ENCODE peak calls at places on chromosomes 6 and 20, in seven cellular contexts. One of them, this sample, is unnamed.

GRCh38 chr20:23127506-23128279 is 41.6 kb upstream of the CD93 start:
- DNase-seq in endodermal cell: no peak
- DNase-seq in MCF 10A: no peak
- DNase-seq in nephron progenitor cell: no peak
- DNase-seq in AG09309: no peak
- DNase-seq in heart left ventricle: no peak
- DNase-seq in cardiac fibroblast: no peak
- DNase-seq in this sample: no peak

GRCh38 chr6:101146389-101146788 is 247.1 kb upstream of the GRIK2 start:
- DNase-seq in endodermal cell: no peak
- DNase-seq in MCF 10A: peak
- DNase-seq in nephron progenitor cell: no peak
- DNase-seq in AG09309: no peak
- DNase-seq in heart left ventricle: no peak
- DNase-seq in cardiac fibroblast: peak
- DNase-seq in this sample: no peak

GRCh38 chr6:14263881-14264424 is 146.4 kb downstream of the CD83 start:
- DNase-seq in endodermal cell: no peak
- DNase-seq in MCF 10A: no peak
- DNase-seq in nephron progenitor cell: no peak
- DNase-seq in AG09309: no peak
- DNase-seq in heart left ventricle: no peak
- DNase-seq in cardiac fibroblast: no peak
- DNase-seq in this sample: no peak

GRCh38 chr6:110776413-110776812 is 38.9 kb downstream of the CDK19 start:
- DNase-seq in endodermal cell: no peak
- DNase-seq in MCF 10A: no peak
- DNase-seq in nephron progenitor cell: no peak
- DNase-seq in AG09309: no peak
- DNase-seq in heart left ventricle: no peak
- DNase-seq in cardiac fibroblast: no peak
- DNase-seq in this sample: no peak

GRCh38 chr20:32963176-32963575 is 41.1 kb downstream of the SUN5 start:
- DNase-seq in endodermal cell: peak
- DNase-seq in MCF 10A: no peak
- DNase-seq in nephron progenitor cell: no peak
- DNase-seq in AG09309: no peak
- DNase-seq in heart left ventricle: no peak
- DNase-seq in cardiac fibroblast: no peak
- DNase-seq in this sample: no peak

GRCh38 chr6:7649037-7649810 is 59.2 kb downstream of the SNRNP48 start:
- DNase-seq in endodermal cell: no peak
- DNase-seq in MCF 10A: no peak
- DNase-seq in nephron progenitor cell: no peak
- DNase-seq in AG09309: no peak
- DNase-seq in heart left ventricle: no peak
- DNase-seq in cardiac fibroblast: no peak
- DNase-seq in this sample: no peak

GRCh38 chr6:26270903-26271639 is 93.9 kb upstream of the BTN3A2 start:
- DNase-seq in endodermal cell: peak
- DNase-seq in MCF 10A: peak
- DNase-seq in nephron progenitor cell: peak
- DNase-seq in AG09309: peak
- DNase-seq in heart left ventricle: peak
- DNase-seq in cardiac fibroblast: peak
- DNase-seq in this sample: peak

GRCh38 chr6:49911252-49911651 is 44.9 kb upstream of the CRISP1 start:
- DNase-seq in endodermal cell: no peak
- DNase-seq in MCF 10A: no peak
- DNase-seq in nephron progenitor cell: no peak
- DNase-seq in AG09309: no peak
- DNase-seq in heart left ventricle: no peak
- DNase-seq in cardiac fibroblast: no peak
- DNase-seq in this sample: no peak

GRCh38 chr20:53654932-53655674 is 61.5 kb upstream of the ZNF217 start:
- DNase-seq in endodermal cell: no peak
- DNase-seq in MCF 10A: no peak
- DNase-seq in nephron progenitor cell: no peak
- DNase-seq in AG09309: no peak
- DNase-seq in heart left ventricle: no peak
- DNase-seq in cardiac fibroblast: peak
- DNase-seq in this sample: no peak

GRCh38 chr20:53652090-53652858 is 58.6 kb upstream of the ZNF217 start:
- DNase-seq in endodermal cell: no peak
- DNase-seq in MCF 10A: no peak
- DNase-seq in nephron progenitor cell: no peak
- DNase-seq in AG09309: no peak
- DNase-seq in heart left ventricle: no peak
- DNase-seq in cardiac fibroblast: peak
- DNase-seq in this sample: no peak

GRCh38 chr20:53655909-53656652 is 62.4 kb upstream of the ZNF217 start:
- DNase-seq in endodermal cell: no peak
- DNase-seq in MCF 10A: no peak
- DNase-seq in nephron progenitor cell: no peak
- DNase-seq in AG09309: peak
- DNase-seq in heart left ventricle: no peak
- DNase-seq in cardiac fibroblast: peak
- DNase-seq in this sample: no peak

GRCh38 chr20:53656653-53657288 is 63.1 kb upstream of the ZNF217 start:
- DNase-seq in endodermal cell: no peak
- DNase-seq in MCF 10A: peak
- DNase-seq in nephron progenitor cell: no peak
- DNase-seq in AG09309: peak
- DNase-seq in heart left ventricle: no peak
- DNase-seq in cardiac fibroblast: peak
- DNase-seq in this sample: no peak

DNA sequence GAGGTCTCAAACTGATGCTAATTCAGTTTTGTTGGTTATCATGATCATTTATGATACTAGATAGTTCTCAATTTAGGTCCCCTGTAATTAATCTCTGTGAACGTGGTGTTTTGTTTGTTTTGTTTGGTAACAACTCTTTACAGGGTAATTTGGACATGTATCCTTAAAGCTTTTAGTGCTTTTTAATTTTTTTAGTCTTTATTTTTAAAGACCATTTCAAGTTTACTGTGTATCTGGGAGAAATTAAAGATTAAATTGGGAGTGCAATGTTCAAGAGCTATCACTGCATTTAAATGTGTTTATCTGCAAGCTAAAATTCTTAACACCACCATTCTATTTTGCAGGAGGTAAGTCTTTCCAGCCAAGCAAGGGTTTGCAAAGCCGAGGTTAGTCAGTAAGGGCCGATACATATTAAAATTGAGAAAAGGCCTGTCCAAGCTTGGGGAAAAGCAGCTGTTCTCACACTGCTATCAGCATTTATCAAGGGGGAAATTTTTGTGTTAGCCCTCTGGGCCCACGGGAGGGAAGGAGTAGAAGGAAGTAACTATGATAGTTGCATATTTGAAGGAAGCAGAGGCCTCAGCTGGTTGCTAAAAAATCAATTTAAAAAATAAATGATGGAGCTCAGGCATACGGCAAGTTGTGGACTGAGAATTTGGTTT is 59.4 kb upstream of the ZNF217 start:
- DNase-seq in endodermal cell: no peak
- DNase-seq in MCF 10A: no peak
- DNase-seq in nephron progenitor cell: no peak
- DNase-seq in AG09309: no peak
- DNase-seq in heart left ventricle: no peak
- DNase-seq in cardiac fibroblast: peak
- DNase-seq in this sample: no peak
- TF ChIP-seq CTCF in endodermal cell: no peak
- TF ChIP-seq CTCF in MCF 10A: no peak
- TF ChIP-seq CTCF in nephron progenitor cell: no peak
- TF ChIP-seq CTCF in AG09309: no peak
- TF ChIP-seq CTCF in heart left ventricle: no peak
- TF ChIP-seq CTCF in cardiac fibroblast: no peak
- TF ChIP-seq CTCF in this sample: no peak

DNA sequence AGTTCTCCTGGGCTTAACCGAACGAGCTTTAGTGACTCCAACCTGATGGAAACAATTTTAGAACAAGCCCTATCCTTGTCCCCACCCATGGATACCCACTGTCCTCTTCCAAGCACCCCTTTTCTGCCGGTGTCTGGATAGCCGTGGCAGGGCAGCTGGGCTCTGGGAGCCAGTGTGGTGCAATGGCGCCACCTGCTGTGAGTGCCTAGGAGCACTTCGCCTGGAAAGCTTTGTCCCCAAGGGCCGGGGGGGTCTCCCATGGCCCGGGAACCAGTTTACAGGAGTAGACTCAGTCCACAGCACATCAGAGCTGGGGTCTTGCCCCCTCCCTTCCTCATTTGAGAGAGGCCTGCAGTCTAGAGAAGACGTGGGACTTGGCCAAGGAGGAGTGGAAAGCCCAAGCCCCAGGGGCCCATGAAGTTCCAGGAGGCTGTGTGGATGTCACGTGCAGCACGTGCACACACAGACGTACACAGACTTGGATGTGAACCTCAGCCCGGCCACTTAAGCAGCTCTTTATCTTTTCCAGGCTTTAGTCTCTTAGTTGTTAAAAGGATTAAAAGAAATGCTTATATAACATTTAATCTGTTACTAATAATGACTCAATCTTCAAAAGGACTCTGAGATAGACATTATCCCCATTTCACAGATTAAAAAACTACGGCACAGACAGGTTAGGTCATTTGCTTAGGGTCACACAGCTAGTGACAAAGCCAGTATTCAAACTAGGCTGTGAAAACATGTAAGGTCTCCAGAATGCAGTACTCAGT is 40.9 kb upstream of the CDH22 start:
- DNase-seq in endodermal cell: peak
- DNase-seq in MCF 10A: peak
- DNase-seq in nephron progenitor cell: peak
- DNase-seq in AG09309: no peak
- DNase-seq in heart left ventricle: peak
- DNase-seq in cardiac fibroblast: peak
- DNase-seq in this sample: no peak
- TF ChIP-seq CTCF in endodermal cell: peak
- TF ChIP-seq CTCF in MCF 10A: peak
- TF ChIP-seq CTCF in nephron progenitor cell: peak
- TF ChIP-seq CTCF in AG09309: peak
- TF ChIP-seq CTCF in heart left ventricle: peak
- TF ChIP-seq CTCF in cardiac fibroblast: peak
- TF ChIP-seq CTCF in this sample: peak

GRCh38 chr6:111776236-111777189 is 96.7 kb downstream of the FYN start:
- DNase-seq in endodermal cell: no peak
- DNase-seq in MCF 10A: no peak
- DNase-seq in nephron progenitor cell: no peak
- DNase-seq in AG09309: no peak
- DNase-seq in heart left ventricle: no peak
- DNase-seq in cardiac fibroblast: no peak
- DNase-seq in this sample: no peak

GRCh38 chr6:111779660-111780059 is 93.6 kb downstream of the FYN start:
- DNase-seq in endodermal cell: no peak
- DNase-seq in MCF 10A: no peak
- DNase-seq in nephron progenitor cell: no peak
- DNase-seq in AG09309: no peak
- DNase-seq in heart left ventricle: no peak
- DNase-seq in cardiac fibroblast: no peak
- DNase-seq in this sample: no peak

GRCh38 chr6:111779031-111779430 is 94.2 kb downstream of the FYN start:
- DNase-seq in endodermal cell: no peak
- DNase-seq in MCF 10A: no peak
- DNase-seq in nephron progenitor cell: no peak
- DNase-seq in AG09309: no peak
- DNase-seq in heart left ventricle: no peak
- DNase-seq in cardiac fibroblast: no peak
- DNase-seq in this sample: no peak

GRCh38 chr6:111775145-111775936 is 97.9 kb downstream of the FYN start:
- DNase-seq in endodermal cell: no peak
- DNase-seq in MCF 10A: no peak
- DNase-seq in nephron progenitor cell: no peak
- DNase-seq in AG09309: no peak
- DNase-seq in heart left ventricle: no peak
- DNase-seq in cardiac fibroblast: no peak
- DNase-seq in this sample: no peak

GRCh38 chr6:111777357-111777756 is 95.9 kb downstream of the FYN start:
- DNase-seq in endodermal cell: no peak
- DNase-seq in MCF 10A: no peak
- DNase-seq in nephron progenitor cell: no peak
- DNase-seq in AG09309: no peak
- DNase-seq in heart left ventricle: no peak
- DNase-seq in cardiac fibroblast: no peak
- DNase-seq in this sample: no peak
- TF ChIP-seq CTCF in endodermal cell: peak
- TF ChIP-seq CTCF in MCF 10A: no peak
- TF ChIP-seq CTCF in nephron progenitor cell: no peak
- TF ChIP-seq CTCF in AG09309: no peak
- TF ChIP-seq CTCF in heart left ventricle: no peak
- TF ChIP-seq CTCF in cardiac fibroblast: no peak
- TF ChIP-seq CTCF in this sample: no peak

GRCh38 chr20:40443731-40444130 is 245.3 kb downstream of the MAFB start:
- DNase-seq in endodermal cell: no peak
- DNase-seq in MCF 10A: no peak
- DNase-seq in nephron progenitor cell: no peak
- DNase-seq in AG09309: no peak
- DNase-seq in heart left ventricle: no peak
- DNase-seq in cardiac fibroblast: no peak
- DNase-seq in this sample: no peak

GRCh38 chr20:40441771-40442170 is 247.3 kb downstream of the MAFB start:
- DNase-seq in endodermal cell: no peak
- DNase-seq in MCF 10A: peak
- DNase-seq in nephron progenitor cell: no peak
- DNase-seq in AG09309: no peak
- DNase-seq in heart left ventricle: no peak
- DNase-seq in cardiac fibroblast: no peak
- DNase-seq in this sample: no peak

GRCh38 chr20:40438161-40438835 is 250.7 kb downstream of the MAFB start:
- DNase-seq in endodermal cell: no peak
- DNase-seq in MCF 10A: no peak
- DNase-seq in nephron progenitor cell: no peak
- DNase-seq in AG09309: no peak
- DNase-seq in heart left ventricle: no peak
- DNase-seq in cardiac fibroblast: no peak
- DNase-seq in this sample: no peak

GRCh38 chr20:40446868-40447267 is 242.2 kb downstream of the MAFB start:
- DNase-seq in endodermal cell: no peak
- DNase-seq in MCF 10A: no peak
- DNase-seq in nephron progenitor cell: no peak
- DNase-seq in AG09309: no peak
- DNase-seq in heart left ventricle: no peak
- DNase-seq in cardiac fibroblast: no peak
- DNase-seq in this sample: no peak

DNA sequence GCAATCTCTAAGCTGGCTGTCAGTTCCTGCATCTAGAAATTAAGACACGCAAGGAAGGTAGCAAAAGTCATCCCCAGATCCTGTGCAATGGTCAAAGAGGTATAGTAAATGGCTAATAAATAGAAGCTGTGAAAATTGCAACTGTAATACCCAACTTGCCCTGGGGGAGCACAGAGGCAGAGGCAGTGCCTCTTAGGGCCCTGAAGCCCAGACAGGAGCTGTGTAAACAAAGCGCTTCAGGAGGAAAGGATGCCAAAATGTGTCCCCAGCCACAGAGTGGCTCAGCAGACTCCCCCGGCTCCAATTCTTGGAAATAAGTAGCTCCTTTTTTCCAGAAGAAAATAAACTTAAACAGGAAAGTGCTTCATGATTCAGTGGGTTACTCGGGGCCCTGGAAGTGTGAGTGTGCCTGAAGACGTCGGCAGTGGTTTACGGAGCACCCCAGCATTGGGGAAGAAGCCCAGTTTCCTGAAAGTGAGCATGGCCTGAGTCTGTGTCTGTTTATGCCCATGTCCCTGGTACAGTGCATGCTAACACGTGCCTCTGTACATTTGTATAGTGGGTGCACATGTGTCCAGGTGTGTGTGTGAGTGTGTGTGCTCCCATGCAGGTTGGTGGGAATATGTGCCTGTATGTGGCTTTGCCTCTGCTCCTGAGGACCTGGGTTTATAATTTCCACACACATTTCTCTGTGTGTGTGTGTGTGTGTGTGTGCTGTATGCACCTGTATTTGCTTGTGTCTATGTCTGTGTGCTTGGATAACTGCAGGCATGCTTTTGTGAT is 246.7 kb downstream of the MAFB start:
- DNase-seq in endodermal cell: peak
- DNase-seq in MCF 10A: peak
- DNase-seq in nephron progenitor cell: no peak
- DNase-seq in AG09309: no peak
- DNase-seq in heart left ventricle: no peak
- DNase-seq in cardiac fibroblast: peak
- DNase-seq in this sample: no peak
- TF ChIP-seq CTCF in endodermal cell: peak
- TF ChIP-seq CTCF in MCF 10A: no peak
- TF ChIP-seq CTCF in nephron progenitor cell: peak
- TF ChIP-seq CTCF in AG09309: no peak
- TF ChIP-seq CTCF in heart left ventricle: no peak
- TF ChIP-seq CTCF in cardiac fibroblast: no peak
- TF ChIP-seq CTCF in this sample: no peak

This sample was measured in foreskin keratinocyte.